ENCODE peak calls at places on chromosomes 16 and 17, in four cellular contexts. One of them, this sample, is unnamed.

GRCh38 chr17:2438823-2439222 is 38.0 kb upstream of the MNT start:
- DNase-seq in spleen: no peak
- DNase-seq in brain microvascular endothelial cell: peak
- DNase-seq in PC-9: no peak
- DNase-seq in this sample: no peak

GRCh38 chr17:43020789-43021738 is 1.1 kb downstream of the VAT1 start:
- DNase-seq in spleen: peak
- DNase-seq in brain microvascular endothelial cell: peak
- DNase-seq in PC-9: peak
- DNase-seq in this sample: peak

GRCh38 chr17:82217530-82218204 is 5.0 kb upstream of the CCDC57 start:
- DNase-seq in spleen: peak
- DNase-seq in brain microvascular endothelial cell: peak
- DNase-seq in PC-9: peak
- DNase-seq in this sample: no peak

GRCh38 chr16:57999366-57999970 is 1.0 kb downstream of the ZNF319 start:
- DNase-seq in spleen: no peak
- DNase-seq in brain microvascular endothelial cell: no peak
- DNase-seq in PC-9: no peak
- DNase-seq in this sample: peak

GRCh38 chr16:57846078-57846697 is 43.9 kb upstream of the KIFC3 start:
- DNase-seq in spleen: peak
- DNase-seq in brain microvascular endothelial cell: no peak
- DNase-seq in PC-9: peak
- DNase-seq in this sample: no peak

GRCh38 chr16:48383204-48383876 is 1.9 kb downstream of the SIAH1 start:
- DNase-seq in spleen: no peak
- DNase-seq in brain microvascular endothelial cell: no peak
- DNase-seq in PC-9: no peak
- DNase-seq in this sample: no peak

GRCh38 chr17:1413281-1413791 is 13.3 kb upstream of the YWHAE start:
- DNase-seq in spleen: peak
- DNase-seq in brain microvascular endothelial cell: peak
- DNase-seq in PC-9: peak
- DNase-seq in this sample: no peak

GRCh38 chr16:4316732-4317461 is 1.0 kb downstream of the GLIS2 start:
- DNase-seq in spleen: no peak
- DNase-seq in brain microvascular endothelial cell: no peak
- DNase-seq in PC-9: peak
- DNase-seq in this sample: no peak

GRCh38 chr16:81158964-81159363 is 62.8 kb upstream of the GCSH start:
- DNase-seq in spleen: no peak
- DNase-seq in brain microvascular endothelial cell: no peak
- DNase-seq in PC-9: no peak
- DNase-seq in this sample: no peak

GRCh38 chr17:33290156-33290697 is 2.9 kb downstream of the ASIC2 start:
- DNase-seq in spleen: no peak
- DNase-seq in brain microvascular endothelial cell: no peak
- DNase-seq in PC-9: no peak
- DNase-seq in this sample: no peak

GRCh38 chr17:30600062-30600829 is 123.0 kb downstream of the GOSR1 start:
- DNase-seq in spleen: peak
- DNase-seq in brain microvascular endothelial cell: peak
- DNase-seq in PC-9: peak
- DNase-seq in this sample: peak

GRCh38 chr16:2752035-2752849 is at the start of gene SRRM2:
- DNase-seq in spleen: peak
- DNase-seq in brain microvascular endothelial cell: peak
- DNase-seq in PC-9: peak
- DNase-seq in this sample: peak

GRCh38 chr17:40615295-40615988 is 32.2 kb downstream of the SMARCE1 start:
- DNase-seq in spleen: no peak
- DNase-seq in brain microvascular endothelial cell: peak
- DNase-seq in PC-9: peak
- DNase-seq in this sample: peak

GRCh38 chr17:45386180-45386579 is 46.5 kb downstream of the ARHGAP27 start:
- DNase-seq in spleen: no peak
- DNase-seq in brain microvascular endothelial cell: no peak
- DNase-seq in PC-9: no peak
- DNase-seq in this sample: no peak

GRCh38 chr16:86924537-86924936 is 346.2 kb downstream of the FOXL1 start:
- DNase-seq in spleen: no peak
- DNase-seq in brain microvascular endothelial cell: peak
- DNase-seq in PC-9: no peak
- DNase-seq in this sample: no peak

GRCh38 chr17:7478276-7479138 is 924 bp downstream of the ZBTB4 start:
- DNase-seq in spleen: peak
- DNase-seq in brain microvascular endothelial cell: no peak
- DNase-seq in PC-9: no peak
- DNase-seq in this sample: peak

GRCh38 chr17:82394296-82394695 is 22.7 kb downstream of the UTS2R start:
- DNase-seq in spleen: no peak
- DNase-seq in brain microvascular endothelial cell: no peak
- DNase-seq in PC-9: no peak
- DNase-seq in this sample: no peak

GRCh38 chr16:27475561-27475960 is 73.6 kb downstream of the IL21R start:
- DNase-seq in spleen: no peak
- DNase-seq in brain microvascular endothelial cell: peak
- DNase-seq in PC-9: no peak
- DNase-seq in this sample: no peak

GRCh38 chr17:82636626-82637598 is 11.3 kb downstream of the WDR45B start:
- DNase-seq in spleen: no peak
- DNase-seq in brain microvascular endothelial cell: no peak
- DNase-seq in PC-9: peak
- DNase-seq in this sample: no peak

GRCh38 chr17:5978496-5978895 is 91.7 kb upstream of the WSCD1 start:
- DNase-seq in spleen: no peak
- DNase-seq in brain microvascular endothelial cell: no peak
- DNase-seq in PC-9: no peak
- DNase-seq in this sample: no peak

GRCh38 chr16:58243528-58244004 is 45.7 kb upstream of the CSNK2A2 start:
- DNase-seq in spleen: no peak
- DNase-seq in brain microvascular endothelial cell: no peak
- DNase-seq in PC-9: peak
- DNase-seq in this sample: peak

GRCh38 chr16:26801628-26802027 is 265.1 kb upstream of the C16orf82 start:
- DNase-seq in spleen: no peak
- DNase-seq in brain microvascular endothelial cell: no peak
- DNase-seq in PC-9: no peak
- DNase-seq in this sample: no peak

GRCh38 chr17:1764274-1764673 is 2.4 kb downstream of the SERPINF1 start:
- DNase-seq in spleen: peak
- DNase-seq in brain microvascular endothelial cell: peak
- DNase-seq in PC-9: no peak
- DNase-seq in this sample: no peak

GRCh38 chr17:29080323-29080722 is 37.4 kb downstream of the PIPOX start:
- DNase-seq in spleen: no peak
- DNase-seq in brain microvascular endothelial cell: no peak
- DNase-seq in PC-9: no peak
- DNase-seq in this sample: no peak

GRCh38 chr17:7167832-7168231 is 11.3 kb downstream of the ASGR1 start:
- DNase-seq in spleen: no peak
- DNase-seq in brain microvascular endothelial cell: no peak
- DNase-seq in PC-9: no peak
- DNase-seq in this sample: no peak

GRCh38 chr17:43599835-43600234 is 53.7 kb upstream of the ETV4 start:
- DNase-seq in spleen: no peak
- DNase-seq in brain microvascular endothelial cell: peak
- DNase-seq in PC-9: no peak
- DNase-seq in this sample: no peak

GRCh38 chr17:8015957-8016631 is 13.7 kb downstream of the GUCY2D start:
- DNase-seq in spleen: peak
- DNase-seq in brain microvascular endothelial cell: no peak
- DNase-seq in PC-9: no peak
- DNase-seq in this sample: no peak

GRCh38 chr16:9090101-9090959 is 1.1 kb upstream of the HAPSTR1 start:
- DNase-seq in spleen: peak
- DNase-seq in brain microvascular endothelial cell: no peak
- DNase-seq in PC-9: no peak
- DNase-seq in this sample: peak

GRCh38 chr17:61536417-61536955 is 54.5 kb downstream of the NACA2 start:
- DNase-seq in spleen: no peak
- DNase-seq in brain microvascular endothelial cell: no peak
- DNase-seq in PC-9: no peak
- DNase-seq in this sample: peak

GRCh38 chr17:38710985-38711384 is 5.9 kb downstream of the MLLT6 start:
- DNase-seq in spleen: no peak
- DNase-seq in brain microvascular endothelial cell: no peak
- DNase-seq in PC-9: no peak
- DNase-seq in this sample: no peak

GRCh38 chr16:89705006-89705405 is 3.5 kb upstream of the SPATA2L start:
- DNase-seq in spleen: peak
- DNase-seq in brain microvascular endothelial cell: no peak
- DNase-seq in PC-9: no peak
- DNase-seq in this sample: no peak

GRCh38 chr16:89704281-89704680 is 2.8 kb upstream of the SPATA2L start:
- DNase-seq in spleen: no peak
- DNase-seq in brain microvascular endothelial cell: no peak
- DNase-seq in PC-9: no peak
- DNase-seq in this sample: no peak

GRCh38 chr16:89700100-89700648 is 1.3 kb downstream of the SPATA2L start:
- DNase-seq in spleen: peak
- DNase-seq in brain microvascular endothelial cell: peak
- DNase-seq in PC-9: peak
- DNase-seq in this sample: peak

GRCh38 chr16:89700649-89701424 is 668 bp downstream of the SPATA2L start:
- DNase-seq in spleen: peak
- DNase-seq in brain microvascular endothelial cell: no peak
- DNase-seq in PC-9: peak
- DNase-seq in this sample: peak

DNA sequence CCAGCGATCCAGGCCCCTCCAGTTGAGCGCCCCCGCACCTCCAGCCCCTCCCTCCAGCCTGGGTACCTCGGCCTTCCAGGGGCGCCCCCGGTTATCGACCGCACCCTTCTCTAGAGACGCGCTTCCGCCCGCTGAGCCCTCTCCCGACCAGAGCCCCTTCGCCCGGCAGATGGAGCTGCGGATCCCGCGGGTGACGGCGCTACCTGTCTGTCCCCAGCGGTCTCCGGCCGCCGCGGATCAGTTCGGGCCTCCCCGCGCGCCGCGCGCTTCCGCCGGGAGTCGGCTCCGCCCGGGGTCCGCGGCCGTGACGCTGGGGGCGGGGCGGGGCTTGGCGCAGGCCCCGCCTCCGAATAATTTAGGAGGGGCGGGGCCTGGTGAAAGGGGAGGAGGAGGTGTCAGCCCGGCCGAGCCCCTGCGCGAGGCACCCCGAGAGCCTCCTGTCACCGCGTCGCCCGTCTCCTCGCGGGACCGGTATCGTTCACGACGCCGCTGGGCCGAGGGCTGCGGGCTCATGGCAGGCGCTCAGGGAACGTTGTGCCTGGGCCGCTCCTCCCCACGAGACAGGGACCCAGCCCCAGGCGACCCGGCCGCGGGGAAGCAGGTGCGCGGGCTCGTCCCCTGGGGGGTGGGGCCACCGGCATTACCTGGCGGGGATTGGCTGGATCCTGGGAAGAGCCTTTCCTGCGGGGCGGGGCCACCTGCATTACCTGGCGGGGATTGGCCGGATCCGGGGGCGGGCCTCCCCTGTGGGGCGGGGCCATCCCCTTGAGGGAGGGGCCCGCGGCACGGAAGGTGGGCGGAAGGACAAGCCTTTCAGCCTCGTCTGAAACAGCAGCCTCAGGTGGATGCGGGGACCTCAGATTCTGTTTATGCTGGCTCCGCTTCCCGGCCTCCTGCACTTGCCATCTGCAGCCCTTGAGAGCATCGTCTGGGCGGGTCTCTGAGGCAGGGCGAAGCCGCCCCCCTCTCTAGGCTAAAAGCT is at the start of gene SPATA2L:
- DNase-seq in spleen: peak
- DNase-seq in brain microvascular endothelial cell: peak
- DNase-seq in PC-9: peak
- DNase-seq in this sample: peak
- TF ChIP-seq CTCF in spleen: no peak
- TF ChIP-seq CTCF in brain microvascular endothelial cell: peak
- TF ChIP-seq CTCF in PC-9: no peak
- TF ChIP-seq CTCF in this sample: peak

DNA sequence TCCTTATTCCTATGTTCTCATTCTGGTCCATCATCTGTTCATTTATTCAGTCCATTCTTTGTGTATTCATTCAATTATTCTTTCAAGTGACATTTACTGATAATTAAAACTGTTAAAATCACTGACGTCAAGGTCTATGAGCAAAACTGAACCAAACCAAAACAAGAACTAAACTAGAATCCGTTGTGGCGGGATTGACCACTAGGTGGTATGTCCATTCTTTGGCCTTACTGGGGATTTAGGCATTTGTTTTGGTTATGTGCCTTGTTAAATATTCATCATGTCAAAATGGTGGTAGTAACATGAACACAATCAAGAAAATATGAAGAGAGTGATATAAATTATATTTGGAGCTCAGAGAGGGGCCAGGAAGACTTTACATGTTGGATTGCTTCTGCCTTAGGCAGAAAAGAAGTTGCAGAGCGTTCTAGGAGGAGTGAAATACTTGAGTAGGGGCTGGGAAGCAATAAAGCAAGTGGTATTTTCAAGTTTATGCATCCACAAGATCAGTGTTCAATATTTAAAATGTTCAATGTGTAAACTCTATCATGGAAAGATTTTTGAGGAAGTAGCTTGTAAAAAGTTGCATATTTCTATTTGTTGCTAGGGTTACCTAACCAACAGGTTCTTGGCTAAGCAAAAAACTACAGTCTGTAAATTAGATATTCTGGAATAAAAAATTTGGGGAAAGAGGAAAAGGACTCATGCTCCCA is 129.0 kb downstream of the CDH13 start:
- DNase-seq in spleen: no peak
- DNase-seq in brain microvascular endothelial cell: no peak
- DNase-seq in PC-9: no peak
- DNase-seq in this sample: no peak
- TF ChIP-seq CTCF in spleen: no peak
- TF ChIP-seq CTCF in brain microvascular endothelial cell: peak
- TF ChIP-seq CTCF in PC-9: no peak
- TF ChIP-seq CTCF in this sample: no peak

GRCh38 chr16:30399435-30400186 is 4.4 kb downstream of the ZNF48 start:
- DNase-seq in spleen: no peak
- DNase-seq in brain microvascular endothelial cell: no peak
- DNase-seq in PC-9: no peak
- DNase-seq in this sample: no peak
- TF ChIP-seq CTCF in spleen: no peak
- TF ChIP-seq CTCF in brain microvascular endothelial cell: no peak
- TF ChIP-seq CTCF in PC-9: no peak
- TF ChIP-seq CTCF in this sample: no peak

GRCh38 chr17:66578781-66579489 is 256.0 kb upstream of the CACNG5 start:
- DNase-seq in spleen: no peak
- DNase-seq in brain microvascular endothelial cell: no peak
- DNase-seq in PC-9: no peak
- DNase-seq in this sample: no peak

GRCh38 chr17:66582373-66583111 is 252.4 kb upstream of the CACNG5 start:
- DNase-seq in spleen: no peak
- DNase-seq in brain microvascular endothelial cell: no peak
- DNase-seq in PC-9: no peak
- DNase-seq in this sample: no peak

GRCh38 chr17:66583112-66583748 is 251.7 kb upstream of the CACNG5 start:
- DNase-seq in spleen: no peak
- DNase-seq in brain microvascular endothelial cell: no peak
- DNase-seq in PC-9: no peak
- DNase-seq in this sample: no peak

GRCh38 chr17:66580178-66580577 is 254.7 kb upstream of the CACNG5 start:
- DNase-seq in spleen: no peak
- DNase-seq in brain microvascular endothelial cell: peak
- DNase-seq in PC-9: peak
- DNase-seq in this sample: no peak

GRCh38 chr17:66580601-66581385 is 254.1 kb upstream of the CACNG5 start:
- DNase-seq in spleen: no peak
- DNase-seq in brain microvascular endothelial cell: no peak
- DNase-seq in PC-9: no peak
- DNase-seq in this sample: no peak
- TF ChIP-seq CTCF in spleen: no peak
- TF ChIP-seq CTCF in brain microvascular endothelial cell: no peak
- TF ChIP-seq CTCF in PC-9: no peak
- TF ChIP-seq CTCF in this sample: no peak

This sample was measured in GM13976.